ENCODE peak calls at places on chromosomes 1 and 21, in four cellular contexts. K, U, V and E are unnamed samples. For H3K4me1, the result is how much of the 10 kb centered on the place peaks cover.

GRCh38 chr1:215151841-215152240 is 69.3 kb downstream of the KCNK2 start:
- DNase-seq in V (no peak), K (no peak), U (no peak), E (no peak)

GRCh38 chr1:33957854-33958253 is 94.0 kb downstream of the HMGB4 start:
- DNase-seq in U (no peak), K (no peak), V (no peak), E (no peak)

GRCh38 chr1:178098262-178098661 is 4.4 kb downstream of the RASAL2 start:
- DNase-seq in V (peak), U (no peak), K (no peak), E (no peak)

GRCh38 chr1:204660509-204660908 is 25.0 kb downstream of the LRRN2 start:
- DNase-seq in K (no peak), V (no peak), U (no peak), E (no peak)

GRCh38 chr21:37751268-37751975 is 164.8 kb downstream of the KCNJ6 start:
- DNase-seq in U (no peak), K (no peak), V (no peak), E (no peak)

GRCh38 chr1:244102471-244102870 is 51.4 kb downstream of the ZBTB18 start:
- DNase-seq in K (no peak), V (no peak), U (no peak), E (no peak)

GRCh38 chr1:214044438-214045214 is 56.9 kb downstream of the PROX1 start:
- DNase-seq in V (no peak), K (no peak), U (no peak), E (no peak)

GRCh38 chr1:228794810-228795209 is 59.5 kb downstream of the RHOU start:
- DNase-seq in K (no peak), U (no peak), V (no peak), E (no peak)

GRCh38 chr1:154910851-154911250 is 25.7 kb downstream of the PMVK start:
- DNase-seq in V (no peak), U (no peak), K (no peak), E (no peak)

GRCh38 chr1:54425152-54425584 is 19.0 kb upstream of the SSBP3 start:
- DNase-seq in U (no peak), K (no peak), V (no peak), E (no peak)

GRCh38 chr1:47658161-47658920 is 220.5 kb downstream of the FOXD2 start:
- DNase-seq in U (no peak), K (no peak), V (no peak), E (no peak)

GRCh38 chr1:189125694-189126093 is 1352.0 kb downstream of the BRINP3 start:
- DNase-seq in K (no peak), V (no peak), U (no peak), E (no peak)

GRCh38 chr1:22662986-22663408 is 10.0 kb downstream of the C1QB start:
- DNase-seq in V (no peak), U (no peak), K (no peak), E (no peak)

GRCh38 chr1:174301295-174302077 is 142.2 kb downstream of the RABGAP1L start:
- DNase-seq in V (no peak), U (no peak), K (no peak), E (no peak)

GRCh38 chr21:25891596-25891995 is 156.8 kb downstream of the GABPA start:
- DNase-seq in K (no peak), U (no peak), V (no peak), E (no peak)

GRCh38 chr1:8665824-8666223 is 151.6 kb downstream of the RERE start:
- DNase-seq in U (no peak), K (no peak), V (no peak), E (no peak)

GRCh38 chr1:152052606-152053005 is 15.8 kb upstream of the S100A11 start:
- DNase-seq in K (peak), V (peak), U (peak), E (peak)

GRCh38 chr1:235083589-235084323 is 44.9 kb downstream of the TOMM20 start:
- DNase-seq in U (peak), V (peak), K (peak), E (peak)

GRCh38 chr1:178614286-178614685 is 101.4 kb downstream of the TEX35 start:
- DNase-seq in U (no peak), V (peak), K (no peak), E (no peak)

GRCh38 chr21:33492571-33492970 is 1.1 kb upstream of the DNAJC28 start:
- DNase-seq in U (no peak), V (no peak), K (no peak), E (no peak)

GRCh38 chr1:244815600-244816099 is 19.8 kb upstream of the COX20 start:
- DNase-seq in K (no peak), U (no peak), V (no peak), E (no peak)

GRCh38 chr1:31617917-31618746 is 643 bp downstream of the HCRTR1 start:
- DNase-seq in K (no peak), U (peak), V (peak), E (no peak)

GRCh38 chr1:180646547-180646946 is 14.7 kb downstream of the XPR1 start:
- DNase-seq in V (no peak), U (no peak), K (no peak), E (no peak)

DNA sequence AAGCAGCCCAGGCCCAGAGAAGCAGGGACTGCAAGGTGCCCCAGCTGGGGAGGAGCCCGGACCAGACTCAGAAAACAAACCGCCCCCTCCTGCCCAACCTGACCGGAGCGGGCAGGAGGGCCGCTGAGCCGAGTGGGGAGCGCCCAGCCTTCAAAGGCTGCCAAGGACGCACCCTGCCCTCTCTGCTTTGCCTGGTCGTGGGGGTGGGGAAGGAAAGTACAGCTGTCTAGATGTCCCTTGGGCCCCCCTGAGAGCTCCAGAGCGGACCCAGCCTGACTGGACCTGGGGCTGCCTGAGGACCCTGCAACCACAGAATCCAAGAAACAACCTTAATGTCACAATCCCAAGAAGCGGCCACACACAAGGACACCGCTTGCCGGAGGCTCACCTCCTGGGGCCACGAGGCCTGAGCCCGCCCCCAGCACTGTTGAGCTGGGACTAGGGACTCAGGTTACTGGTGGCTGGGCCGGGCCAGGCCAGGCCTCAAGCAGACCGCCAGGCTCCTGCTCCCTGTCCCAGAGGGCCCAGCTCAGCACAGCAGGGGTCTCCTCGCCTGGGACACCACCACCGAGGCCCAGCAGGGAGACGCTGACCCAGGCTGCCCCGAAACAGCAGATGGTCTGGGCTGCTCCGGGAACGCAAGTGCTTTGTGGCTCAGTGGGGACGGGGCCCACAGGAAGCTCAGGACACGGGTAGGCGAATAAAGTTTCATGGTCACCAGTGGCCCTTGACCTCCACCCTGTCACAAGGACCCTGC is 1.4 kb downstream of the DVL1 start:
- DNase-seq in K (no peak), V (no peak), U (no peak), E (no peak)
- H3K4me1 ChIP-seq in K (under half), V (under half), U (under half), E (under half)

DNA sequence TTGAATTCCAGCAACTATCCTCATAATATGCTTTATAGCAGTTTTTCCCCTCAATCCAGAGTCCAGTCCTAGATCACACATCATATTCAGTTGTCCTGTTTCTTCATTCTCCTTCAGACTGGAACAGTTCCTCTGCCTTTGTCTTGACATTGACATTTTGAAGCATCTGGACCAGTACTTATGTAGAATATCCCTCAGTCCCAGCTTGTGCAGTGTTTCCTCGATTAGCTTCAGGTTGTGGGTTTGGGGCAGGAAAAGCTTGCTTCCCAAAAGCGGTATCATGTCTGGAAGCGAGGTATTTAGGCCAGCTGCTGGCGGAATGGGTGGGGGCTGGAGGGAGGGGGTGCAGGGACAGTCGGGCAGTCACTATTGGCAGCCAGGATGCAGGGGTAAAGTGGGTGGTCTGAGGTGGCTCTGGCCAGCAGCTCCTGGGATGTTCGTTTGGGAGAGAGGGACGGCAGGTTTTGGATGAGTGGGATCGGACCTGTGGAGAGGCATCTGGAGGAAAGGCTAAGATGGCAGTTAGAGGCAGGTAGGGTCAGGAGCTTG is 6.5 kb downstream of the THEMIS2 start:
- DNase-seq in U (no peak), K (no peak), V (no peak), E (no peak)
- H3K4me3 ChIP-seq in U (no peak), K (no peak), V (no peak), E (no peak)

DNA sequence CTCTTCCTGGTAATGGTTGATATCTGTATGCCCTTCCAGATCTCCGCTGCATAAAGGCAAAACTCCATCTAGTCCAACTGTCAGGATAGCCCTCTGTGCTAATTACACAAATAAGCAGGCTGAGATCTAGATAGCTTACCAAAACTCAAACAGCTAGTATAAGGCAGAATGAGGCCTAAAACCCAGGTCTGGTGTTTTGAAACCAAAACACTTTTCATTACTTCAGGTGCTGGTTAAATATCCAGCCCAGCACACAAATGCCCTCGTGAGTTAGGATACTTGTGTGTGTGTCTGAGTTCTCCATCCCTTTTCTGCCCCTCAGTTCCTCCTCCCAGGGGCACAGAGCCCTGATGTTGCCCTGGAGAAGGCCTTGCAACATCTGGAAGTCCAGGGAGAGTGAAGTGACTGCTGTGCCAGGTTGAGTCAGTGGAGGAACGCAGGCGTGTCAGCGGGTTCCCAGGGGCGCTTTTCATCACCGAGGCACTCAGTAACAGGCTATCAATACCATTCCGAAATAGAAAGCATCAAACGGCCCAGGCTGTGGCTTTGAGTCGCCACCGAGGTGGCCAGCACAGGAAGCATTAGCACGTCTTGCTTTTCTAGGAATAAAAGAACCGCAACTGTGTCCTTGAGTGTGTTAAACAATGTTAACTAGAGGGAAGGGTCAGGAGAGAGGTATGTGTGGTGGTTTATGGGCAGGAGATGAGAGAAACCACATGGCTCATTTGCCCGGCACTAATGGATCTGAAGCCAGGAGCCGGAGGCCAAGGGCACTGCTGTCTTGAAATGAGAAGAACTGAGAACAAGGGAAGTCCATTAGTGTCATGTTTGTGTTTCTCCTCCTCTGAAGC is 90.7 kb upstream of the WLS start:
- DNase-seq in V (no peak), U (no peak), K (no peak), E (no peak)
- H3K27ac ChIP-seq in V (no peak), U (no peak), K (peak), E (peak)

GRCh38 chr21:42521805-42522204 is 8.2 kb downstream of the SLC37A1 start:
- DNase-seq in V (no peak), K (no peak), U (no peak), E (no peak)

GRCh38 chr21:42520628-42521253 is 7.1 kb downstream of the SLC37A1 start:
- DNase-seq in V (no peak), U (no peak), K (no peak), E (no peak)

GRCh38 chr21:42522271-42522670 is 8.6 kb downstream of the SLC37A1 start:
- DNase-seq in V (no peak), K (no peak), U (no peak), E (no peak)

GRCh38 chr21:42522771-42523170 is 9.1 kb downstream of the SLC37A1 start:
- DNase-seq in V (no peak), K (no peak), U (no peak), E (no peak)

GRCh38 chr21:42521384-42521783 is 7.7 kb downstream of the SLC37A1 start:
- DNase-seq in U (no peak), K (no peak), V (no peak), E (no peak)
- H3K4me1 ChIP-seq in U (under half), K (under half), V (under half), E (under half)